ENCODE peak calls at places on chromosomes 3 and 15, in ten cellular contexts. G is lung; W is pons; O is GM23338; K is lung microvascular endothelial cell; H is stimulated activated CD4-positive, alpha-beta T cell treated with anti-CD3 and anti-CD28 coated beads, Interleukin-1b, Interleukin-23, amount 100 ng/mL, for 24 hours; Y is left lung; J is sigmoid colon; L is activated naive CD8-positive, alpha-beta T cell treated with anti-CD3 and anti-CD28 coated beads, Interleukin-2, amount 50 U/mL, for 16 hours; S is activated T-cell treated with anti-CD3 and anti-CD28 coated beads, Interleukin-2, amount 50 U/mL, for 1 hour. Z is an unnamed sample.
A peak's percentile ranks its signal among the peaks of the same experiment; 100 is the strongest.

GRCh38 chr3:167787440-167787839 is 51.9 kb downstream of the SERPINI1 start:
- DNase-seq in G (no peak), W (no peak), O (no peak), K (no peak), H (no peak), Y (no peak), J (no peak), L (no peak), S (no peak), Z (no peak)

GRCh38 chr3:98213276-98213675 is 46.8 kb downstream of the OR5H15 start:
- DNase-seq in G (no peak), W (no peak), O (peak; percentile 30), K (no peak), H (no peak), Y (no peak), J (no peak), L (no peak), S (no peak), Z (peak; percentile 58)

GRCh38 chr3:112307557-112307956 is 13.5 kb upstream of the SLC9C1 start:
- DNase-seq in G (no peak), W (no peak), O (no peak), K (no peak), H (no peak), Y (no peak), J (no peak), L (no peak), S (no peak), Z (no peak)

GRCh38 chr15:47411733-47412530 is 305.4 kb upstream of the SEMA6D start:
- DNase-seq in G (no peak), W (peak; percentile 13), O (no peak), K (no peak), H (no peak), Y (no peak), J (no peak), L (no peak), S (no peak), Z (no peak)

GRCh38 chr3:39176025-39176714 is 16.2 kb downstream of the XIRP1 start:
- DNase-seq in G (no peak), W (no peak), O (no peak), K (no peak), H (no peak), Y (no peak), J (peak; percentile 51), L (no peak), S (no peak), Z (peak; percentile 42)

GRCh38 chr3:72274511-72275295 is 489.8 kb upstream of the PROK2 start:
- DNase-seq in G (peak; percentile 57), W (peak; percentile 72), O (no peak), K (peak; percentile 27), H (no peak), Y (no peak), J (peak; percentile 82), L (no peak), S (no peak), Z (no peak)

GRCh38 chr15:65535192-65535591 is 4.9 kb downstream of the HACD3 start:
- DNase-seq in G (no peak), W (no peak), O (no peak), K (no peak), H (no peak), Y (no peak), J (no peak), L (no peak), S (no peak), Z (no peak)

GRCh38 chr3:118942651-118943050 is 92.0 kb downstream of the IGSF11 start:
- DNase-seq in G (no peak), W (no peak), O (no peak), K (no peak), H (no peak), Y (no peak), J (no peak), L (no peak), S (no peak), Z (peak; percentile 44)

GRCh38 chr15:92324036-92324963 is 69.4 kb upstream of the ST8SIA2 start:
- DNase-seq in G (no peak), W (no peak), O (no peak), K (no peak), H (no peak), Y (no peak), J (no peak), L (no peak), S (no peak), Z (no peak)

GRCh38 chr15:84594617-84595290 is 6.1 kb upstream of the ZSCAN2 start:
- DNase-seq in G (no peak), W (no peak), O (no peak), K (no peak), H (no peak), Y (no peak), J (no peak), L (no peak), S (no peak), Z (peak; percentile 13)

GRCh38 chr3:131688370-131688769 is 185.6 kb upstream of the MRPL3 start:
- DNase-seq in G (no peak), W (no peak), O (no peak), K (no peak), H (no peak), Y (no peak), J (no peak), L (no peak), S (no peak), Z (no peak)

GRCh38 chr3:110332591-110332990 is 739.0 kb upstream of the NECTIN3 start:
- DNase-seq in G (no peak), W (no peak), O (no peak), K (no peak), H (no peak), Y (peak; percentile 18), J (no peak), L (no peak), S (no peak), Z (peak; percentile 55)

GRCh38 chr15:86608461-86608860 is 528.8 kb downstream of the AGBL1 start:
- DNase-seq in G (no peak), W (peak; percentile 15), O (peak; percentile 13), K (no peak), H (no peak), Y (no peak), J (no peak), L (no peak), S (no peak), Z (no peak)

Z was measured in endodermal cell.